ENCODE peak calls at places on chromosomes 7 and 10, in four cellular contexts. One of them, this sample, is unnamed.

GRCh38 chr10:125107972-125108580 is 52.3 kb downstream of the CTBP2 start:
- DNase-seq in CD8-positive, alpha-beta T cell: no peak
- DNase-seq in stomach: no peak
- DNase-seq in dorsolateral prefrontal cortex: no peak
- DNase-seq in this sample: no peak

GRCh38 chr7:116776046-116776445 is 86.3 kb upstream of the CAPZA2 start:
- DNase-seq in CD8-positive, alpha-beta T cell: no peak
- DNase-seq in stomach: no peak
- DNase-seq in dorsolateral prefrontal cortex: no peak
- DNase-seq in this sample: no peak

GRCh38 chr10:70066190-70066589 is 13.5 kb downstream of the MACROH2A2 start:
- DNase-seq in CD8-positive, alpha-beta T cell: no peak
- DNase-seq in stomach: no peak
- DNase-seq in dorsolateral prefrontal cortex: no peak
- DNase-seq in this sample: no peak

GRCh38 chr10:87861566-87861952 is 1.8 kb downstream of the KLLN start:
- DNase-seq in CD8-positive, alpha-beta T cell: no peak
- DNase-seq in stomach: peak
- DNase-seq in dorsolateral prefrontal cortex: peak
- DNase-seq in this sample: peak

GRCh38 chr7:51970961-51971655 is 654.5 kb upstream of the COBL start:
- DNase-seq in CD8-positive, alpha-beta T cell: no peak
- DNase-seq in stomach: no peak
- DNase-seq in dorsolateral prefrontal cortex: no peak
- DNase-seq in this sample: no peak

GRCh38 chr7:30646154-30646553 is 36.1 kb downstream of the CRHR2 start:
- DNase-seq in CD8-positive, alpha-beta T cell: no peak
- DNase-seq in stomach: no peak
- DNase-seq in dorsolateral prefrontal cortex: no peak
- DNase-seq in this sample: no peak

GRCh38 chr10:112557197-112557596 is 110.2 kb downstream of the VTI1A start:
- DNase-seq in CD8-positive, alpha-beta T cell: no peak
- DNase-seq in stomach: no peak
- DNase-seq in dorsolateral prefrontal cortex: no peak
- DNase-seq in this sample: no peak

GRCh38 chr10:76026931-76027330 is 595.5 kb downstream of the LRMDA start:
- DNase-seq in CD8-positive, alpha-beta T cell: no peak
- DNase-seq in stomach: no peak
- DNase-seq in dorsolateral prefrontal cortex: no peak
- DNase-seq in this sample: no peak

GRCh38 chr10:116211682-116212081 is 61.3 kb downstream of the GFRA1 start:
- DNase-seq in CD8-positive, alpha-beta T cell: no peak
- DNase-seq in stomach: no peak
- DNase-seq in dorsolateral prefrontal cortex: no peak
- DNase-seq in this sample: no peak

DNA sequence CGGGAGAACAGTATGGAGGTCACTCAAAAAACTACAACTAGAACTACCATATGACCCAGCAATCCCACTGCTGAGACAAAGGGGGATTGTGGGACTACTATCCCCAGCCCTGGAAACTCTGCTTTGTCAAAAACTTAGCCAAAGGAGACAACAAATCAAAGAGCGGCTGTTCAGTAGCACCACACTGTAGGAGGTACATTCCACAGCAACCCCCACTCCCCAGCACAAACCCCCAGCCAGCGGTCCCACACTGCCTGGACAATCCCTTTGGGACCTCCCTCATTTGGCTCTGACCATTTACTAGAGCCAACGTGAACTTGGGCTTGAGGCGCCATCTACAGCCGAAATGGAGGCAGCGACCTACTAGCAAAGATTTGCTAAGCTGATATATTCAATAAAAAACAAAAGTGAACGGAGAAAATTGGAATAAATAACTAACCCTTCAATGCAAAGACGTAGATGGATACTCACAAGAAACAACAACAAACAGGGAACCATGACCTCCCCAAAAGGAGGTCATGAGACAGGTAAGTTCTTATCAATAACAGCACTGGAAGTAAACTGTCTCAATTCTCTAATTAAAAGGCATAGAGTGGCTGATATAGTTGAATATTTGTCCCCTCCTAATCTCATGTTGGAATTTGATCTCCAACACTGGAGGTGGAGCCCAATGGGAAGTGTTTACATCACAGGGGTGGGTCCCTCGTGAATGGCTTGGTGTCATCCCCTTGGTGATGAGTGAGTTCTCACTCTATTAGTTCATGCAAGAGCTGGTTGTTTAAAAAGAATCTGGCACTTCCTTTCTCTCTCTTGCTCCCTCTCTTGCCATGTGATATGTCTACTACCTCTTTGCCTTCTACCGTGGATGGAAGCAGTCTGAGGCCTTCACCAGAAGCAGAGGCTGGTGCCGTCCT is 119.0 kb upstream of the KCNMA1 start:
- DNase-seq in CD8-positive, alpha-beta T cell: no peak
- DNase-seq in stomach: no peak
- DNase-seq in dorsolateral prefrontal cortex: no peak
- DNase-seq in this sample: peak
- TF ChIP-seq CTCF in CD8-positive, alpha-beta T cell: no peak
- TF ChIP-seq CTCF in stomach: no peak
- TF ChIP-seq CTCF in dorsolateral prefrontal cortex: peak
- TF ChIP-seq CTCF in this sample: peak

GRCh38 chr10:132257271-132257670 is 50.5 kb downstream of the STK32C start:
- DNase-seq in CD8-positive, alpha-beta T cell: no peak
- DNase-seq in stomach: no peak
- DNase-seq in dorsolateral prefrontal cortex: no peak
- DNase-seq in this sample: no peak
- TF ChIP-seq CTCF in CD8-positive, alpha-beta T cell: no peak
- TF ChIP-seq CTCF in stomach: no peak
- TF ChIP-seq CTCF in dorsolateral prefrontal cortex: no peak
- TF ChIP-seq CTCF in this sample: no peak

DNA sequence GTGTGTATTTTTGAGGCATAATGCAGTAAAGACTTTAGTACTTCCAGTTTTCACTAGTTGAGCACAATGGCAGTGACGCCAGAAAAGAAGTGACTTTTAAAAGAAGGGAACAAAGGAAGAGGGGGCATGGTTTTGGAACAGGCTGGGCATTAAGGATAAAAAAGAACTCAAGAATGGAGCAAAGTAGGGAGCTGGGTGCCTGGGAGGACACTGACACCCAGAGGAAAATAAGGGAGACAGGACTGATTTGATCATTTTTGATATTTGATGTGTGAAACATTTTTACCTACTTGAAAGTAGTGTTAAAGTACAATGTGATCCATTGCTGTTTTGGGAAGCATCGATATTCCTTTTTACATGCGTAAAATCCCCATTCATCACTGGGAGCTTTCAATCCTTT is 85.4 kb downstream of the ADAM12 start:
- DNase-seq in CD8-positive, alpha-beta T cell: no peak
- DNase-seq in stomach: no peak
- DNase-seq in dorsolateral prefrontal cortex: no peak
- DNase-seq in this sample: no peak
- TF ChIP-seq CTCF in CD8-positive, alpha-beta T cell: no peak
- TF ChIP-seq CTCF in stomach: no peak
- TF ChIP-seq CTCF in dorsolateral prefrontal cortex: peak
- TF ChIP-seq CTCF in this sample: no peak

DNA sequence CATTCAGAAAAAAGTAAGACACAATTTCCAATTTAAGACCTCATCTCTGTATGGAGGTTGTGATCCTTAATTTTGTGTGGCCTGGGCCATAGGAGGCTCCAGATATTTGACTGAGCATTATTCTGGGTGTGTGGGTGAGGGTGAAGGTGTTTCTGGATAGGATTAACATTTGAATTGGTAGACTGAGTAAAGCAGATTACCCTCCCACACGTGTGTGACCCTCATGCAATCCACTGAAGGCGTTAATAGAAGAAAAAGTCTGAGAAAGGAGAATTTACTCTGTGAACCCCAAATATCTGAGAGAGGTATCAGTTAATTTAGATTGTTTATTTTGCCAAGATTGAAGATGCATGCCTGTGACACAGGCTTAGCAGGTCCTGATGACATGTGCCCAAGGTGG is 328.0 kb upstream of the POT1 start:
- DNase-seq in CD8-positive, alpha-beta T cell: no peak
- DNase-seq in stomach: no peak
- DNase-seq in dorsolateral prefrontal cortex: no peak
- DNase-seq in this sample: no peak
- TF ChIP-seq CTCF in CD8-positive, alpha-beta T cell: no peak
- TF ChIP-seq CTCF in stomach: no peak
- TF ChIP-seq CTCF in dorsolateral prefrontal cortex: no peak
- TF ChIP-seq CTCF in this sample: no peak

DNA sequence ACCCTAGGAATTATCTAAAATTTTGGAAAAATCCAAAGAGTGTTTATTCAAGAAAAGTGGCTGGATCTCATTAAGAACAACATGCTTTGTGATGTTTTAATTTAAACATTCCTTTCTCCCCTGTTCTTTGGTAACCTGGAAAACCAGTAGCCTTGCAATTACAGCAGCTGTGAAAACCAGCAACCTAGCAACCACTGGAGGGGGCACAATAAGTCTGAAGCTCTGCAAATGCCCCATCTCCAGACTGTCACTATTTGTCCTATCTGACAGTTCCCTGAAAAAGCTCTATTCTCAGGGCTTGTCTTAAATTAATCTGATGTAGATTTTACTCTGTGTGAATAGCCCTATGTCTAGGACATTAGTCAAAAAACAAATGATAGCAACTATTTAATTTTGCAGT is 137.6 kb upstream of the THSD7A start:
- DNase-seq in CD8-positive, alpha-beta T cell: no peak
- DNase-seq in stomach: no peak
- DNase-seq in dorsolateral prefrontal cortex: no peak
- DNase-seq in this sample: no peak
- TF ChIP-seq CTCF in CD8-positive, alpha-beta T cell: no peak
- TF ChIP-seq CTCF in stomach: no peak
- TF ChIP-seq CTCF in dorsolateral prefrontal cortex: no peak
- TF ChIP-seq CTCF in this sample: no peak

DNA sequence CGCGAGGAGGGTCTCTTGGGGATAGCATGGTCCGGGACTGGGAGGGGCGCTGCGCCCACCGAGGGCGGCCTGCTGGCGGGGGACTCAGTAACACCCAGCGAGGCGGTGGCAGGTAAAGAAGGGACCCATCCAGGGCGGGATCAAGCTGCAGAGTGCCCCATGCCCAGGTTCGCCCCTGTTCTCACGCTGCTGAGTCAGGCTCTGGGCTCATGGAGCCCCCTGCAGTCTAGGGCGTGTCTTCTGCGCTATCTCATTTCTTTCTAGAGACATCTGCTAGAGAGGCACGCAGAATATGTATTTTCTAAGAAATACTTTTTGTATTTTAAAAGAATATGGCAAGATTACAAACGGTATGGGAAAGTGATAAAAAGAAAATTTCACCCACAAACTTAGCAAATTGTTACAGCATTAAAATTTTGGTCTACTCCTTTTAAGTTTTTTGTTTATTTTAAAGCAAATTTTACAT is 933 bp downstream of the EPDR1 start:
- DNase-seq in CD8-positive, alpha-beta T cell: no peak
- DNase-seq in stomach: no peak
- DNase-seq in dorsolateral prefrontal cortex: peak
- DNase-seq in this sample: no peak
- TF ChIP-seq CTCF in CD8-positive, alpha-beta T cell: no peak
- TF ChIP-seq CTCF in stomach: no peak
- TF ChIP-seq CTCF in dorsolateral prefrontal cortex: peak
- TF ChIP-seq CTCF in this sample: no peak

GRCh38 chr7:144672869-144673268 is 163.0 kb downstream of the TPK1 start:
- DNase-seq in CD8-positive, alpha-beta T cell: no peak
- DNase-seq in stomach: no peak
- DNase-seq in dorsolateral prefrontal cortex: no peak
- DNase-seq in this sample: no peak

GRCh38 chr7:144668503-144668902 is 167.3 kb downstream of the TPK1 start:
- DNase-seq in CD8-positive, alpha-beta T cell: no peak
- DNase-seq in stomach: no peak
- DNase-seq in dorsolateral prefrontal cortex: no peak
- DNase-seq in this sample: no peak

GRCh38 chr7:144671429-144671828 is 164.4 kb downstream of the TPK1 start:
- DNase-seq in CD8-positive, alpha-beta T cell: no peak
- DNase-seq in stomach: no peak
- DNase-seq in dorsolateral prefrontal cortex: no peak
- DNase-seq in this sample: no peak

GRCh38 chr7:144674550-144674949 is 161.3 kb downstream of the TPK1 start:
- DNase-seq in CD8-positive, alpha-beta T cell: no peak
- DNase-seq in stomach: no peak
- DNase-seq in dorsolateral prefrontal cortex: no peak
- DNase-seq in this sample: no peak

DNA sequence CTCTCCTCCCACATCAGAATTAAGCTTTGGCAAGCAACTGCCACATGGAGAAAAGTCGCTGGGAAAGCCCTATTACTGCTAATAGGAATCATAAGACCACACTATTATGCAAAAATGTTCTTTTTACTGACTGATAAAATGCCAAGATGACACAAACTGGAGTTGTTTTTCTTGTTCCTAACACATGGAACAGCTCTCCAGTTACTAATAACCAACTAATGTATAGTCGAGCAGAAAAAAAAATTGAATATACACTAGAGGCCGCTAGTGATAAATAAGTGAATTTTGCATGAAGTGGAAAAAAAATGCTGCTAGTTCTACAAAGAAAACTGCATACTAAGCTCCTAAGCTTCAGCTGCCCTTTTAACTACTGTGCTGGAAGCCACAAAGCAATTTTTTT is 165.6 kb downstream of the TPK1 start:
- DNase-seq in CD8-positive, alpha-beta T cell: no peak
- DNase-seq in stomach: no peak
- DNase-seq in dorsolateral prefrontal cortex: no peak
- DNase-seq in this sample: no peak
- TF ChIP-seq CTCF in CD8-positive, alpha-beta T cell: peak
- TF ChIP-seq CTCF in stomach: no peak
- TF ChIP-seq CTCF in dorsolateral prefrontal cortex: peak
- TF ChIP-seq CTCF in this sample: peak

GRCh38 chr10:107215681-107216080 is 51.2 kb upstream of the SORCS1 start:
- DNase-seq in CD8-positive, alpha-beta T cell: no peak
- DNase-seq in stomach: no peak
- DNase-seq in dorsolateral prefrontal cortex: no peak
- DNase-seq in this sample: no peak
- TF ChIP-seq CTCF in CD8-positive, alpha-beta T cell: no peak
- TF ChIP-seq CTCF in stomach: no peak
- TF ChIP-seq CTCF in dorsolateral prefrontal cortex: no peak
- TF ChIP-seq CTCF in this sample: no peak

GRCh38 chr7:83366629-83367028 is 203.9 kb upstream of the PCLO start:
- DNase-seq in CD8-positive, alpha-beta T cell: no peak
- DNase-seq in stomach: no peak
- DNase-seq in dorsolateral prefrontal cortex: no peak
- DNase-seq in this sample: no peak
- TF ChIP-seq CTCF in CD8-positive, alpha-beta T cell: no peak
- TF ChIP-seq CTCF in stomach: no peak
- TF ChIP-seq CTCF in dorsolateral prefrontal cortex: no peak
- TF ChIP-seq CTCF in this sample: peak

GRCh38 chr7:151168022-151168786 is 710 bp upstream of the GBX1 start:
- DNase-seq in CD8-positive, alpha-beta T cell: peak
- DNase-seq in stomach: peak
- DNase-seq in dorsolateral prefrontal cortex: no peak
- DNase-seq in this sample: no peak
- TF ChIP-seq CTCF in CD8-positive, alpha-beta T cell: peak
- TF ChIP-seq CTCF in stomach: peak
- TF ChIP-seq CTCF in dorsolateral prefrontal cortex: peak
- TF ChIP-seq CTCF in this sample: peak

This sample was measured in mesothelial cell of epicardium.